ENCODE peak calls at places on chromosomes 11 and 22, in five cellular contexts. Y, O, Q, W and L are unnamed samples. For H3K4me1, the result is how much of the 10 kb centered on the place peaks cover.

GRCh38 chr11:132549001-132549400 is 983.3 kb downstream of the OPCML start:
- DNase-seq in Q (no peak), O (no peak), W (no peak), Y (no peak), L (no peak)

GRCh38 chr11:8028766-8029165 is 41.6 kb downstream of the EIF3F start:
- DNase-seq in O (no peak), Y (no peak), Q (peak), W (no peak), L (no peak)

GRCh38 chr22:35719212-35719869 is 1.7 kb downstream of the APOL5 start:
- DNase-seq in W (no peak), O (no peak), Q (no peak), Y (no peak), L (no peak)

GRCh38 chr11:20008870-20009644 is 151.2 kb downstream of the DBX1 start:
- DNase-seq in W (no peak), Y (no peak), Q (no peak), O (no peak), L (no peak)

GRCh38 chr11:116062526-116063171 is 558.4 kb upstream of the CADM1 start:
- DNase-seq in Q (no peak), Y (no peak), W (no peak), O (no peak), L (no peak)

GRCh38 chr11:12789574-12789973 is 115.4 kb downstream of the TEAD1 start:
- DNase-seq in Y (no peak), W (no peak), Q (no peak), O (no peak), L (no peak)

GRCh38 chr11:28730336-28730735 is 622.1 kb downstream of the METTL15 start:
- DNase-seq in O (no peak), Y (no peak), Q (no peak), W (no peak), L (no peak)

GRCh38 chr11:75383246-75383645 is 16.1 kb upstream of the RPS3 start:
- DNase-seq in O (no peak), Q (no peak), Y (peak), W (no peak), L (no peak)

GRCh38 chr11:100930185-100930778 is 199.3 kb downstream of the PGR start:
- DNase-seq in W (no peak), Y (peak), O (no peak), Q (no peak), L (no peak)

GRCh38 chr11:112795142-112795815 is 165.9 kb upstream of the NCAM1 start:
- DNase-seq in Q (no peak), O (no peak), W (no peak), Y (peak), L (no peak)

GRCh38 chr11:3891751-3892150 is 36.3 kb downstream of the STIM1 start:
- DNase-seq in W (no peak), Y (no peak), Q (no peak), O (no peak), L (no peak)

DNA sequence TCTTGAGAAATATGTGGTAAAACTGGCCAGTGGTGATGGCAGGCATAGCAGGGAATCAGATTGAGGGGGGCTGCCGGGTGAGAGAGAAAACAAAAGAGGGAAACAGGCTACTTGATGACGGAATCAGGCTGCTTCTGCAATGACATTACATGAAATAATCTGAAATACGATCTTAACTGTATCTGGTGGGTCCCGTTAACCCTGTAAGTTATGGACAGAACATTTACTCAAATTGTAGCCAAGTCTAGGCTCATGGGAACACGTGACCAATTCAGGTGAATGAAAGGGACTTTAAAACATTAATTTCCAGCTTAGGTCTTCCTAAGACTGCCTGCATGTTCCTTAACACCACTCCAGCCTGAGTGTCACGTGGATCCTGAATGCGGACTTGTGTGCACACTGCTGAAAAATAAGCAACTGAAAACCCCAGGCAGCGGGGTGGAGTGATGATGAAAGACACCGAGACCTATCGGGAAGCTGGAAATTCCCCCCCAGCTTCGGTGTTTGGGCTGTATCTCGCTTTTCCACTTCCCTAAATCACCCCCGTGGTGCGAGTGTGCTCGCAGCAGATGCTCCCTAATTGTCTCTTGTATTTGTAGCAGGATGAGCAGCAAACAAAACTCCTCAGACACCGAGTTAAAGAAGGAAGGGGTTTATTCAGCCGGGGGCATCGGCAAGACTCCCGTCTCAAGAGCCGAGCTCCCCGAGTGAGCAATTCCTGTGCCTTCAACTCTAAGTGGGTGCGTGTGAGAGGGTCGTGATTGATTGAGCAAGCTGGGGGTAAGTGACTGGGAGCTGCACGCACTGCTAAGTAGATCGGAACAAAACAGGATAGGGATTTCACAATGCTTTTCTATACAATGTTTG is 145.0 kb upstream of the GRK3 start:
- DNase-seq in W (peak), Q (peak), Y (no peak), O (no peak), L (no peak)
- H3K4me3 ChIP-seq in W (no peak), Q (no peak), Y (no peak), O (no peak), L (peak)

DNA sequence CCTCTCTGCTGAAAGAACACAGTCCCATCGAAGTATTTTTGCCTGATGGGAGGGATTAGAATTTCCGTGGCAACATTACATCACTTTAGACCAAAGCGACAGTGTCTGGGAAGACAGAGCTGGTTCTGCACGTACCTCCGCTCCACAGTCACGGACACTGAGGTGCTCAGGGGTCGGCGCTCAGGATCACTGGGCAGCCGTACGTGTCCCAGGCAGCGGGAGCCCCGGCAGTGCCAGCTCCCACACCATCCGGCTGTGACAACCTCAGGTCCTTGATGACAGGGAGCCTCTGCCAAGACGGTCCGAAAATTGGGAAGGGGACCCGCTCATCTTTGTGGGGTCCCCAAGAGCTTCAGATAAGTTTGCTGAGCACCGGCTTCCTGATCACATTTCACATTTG is 61.8 kb upstream of the LINC01488 start:
- DNase-seq in Q (no peak), Y (no peak), W (no peak), O (no peak), L (no peak)
- H3K4me1 ChIP-seq in Q (under half), Y (under half), W (half or more), O (under half), L (under half)

GRCh38 chr11:117080370-117080769 is 17.9 kb downstream of the SIK3 start:
- DNase-seq in O (no peak), Y (no peak), Q (no peak), W (no peak), L (no peak)

GRCh38 chr11:117084992-117085391 is 13.2 kb downstream of the SIK3 start:
- DNase-seq in Y (no peak), O (no peak), W (peak), Q (no peak), L (no peak)

GRCh38 chr11:117087446-117087845 is 10.8 kb downstream of the SIK3 start:
- DNase-seq in O (no peak), Y (no peak), Q (no peak), W (no peak), L (no peak)

GRCh38 chr11:117081908-117082307 is 16.3 kb downstream of the SIK3 start:
- DNase-seq in Y (no peak), W (no peak), Q (no peak), O (no peak), L (no peak)

GRCh38 chr11:117083011-117083940 is 15.0 kb downstream of the SIK3 start:
- DNase-seq in W (no peak), Y (no peak), O (no peak), Q (no peak), L (no peak)
- H3K27ac ChIP-seq in W (no peak), Y (no peak), O (peak), Q (no peak), L (no peak)

DNA sequence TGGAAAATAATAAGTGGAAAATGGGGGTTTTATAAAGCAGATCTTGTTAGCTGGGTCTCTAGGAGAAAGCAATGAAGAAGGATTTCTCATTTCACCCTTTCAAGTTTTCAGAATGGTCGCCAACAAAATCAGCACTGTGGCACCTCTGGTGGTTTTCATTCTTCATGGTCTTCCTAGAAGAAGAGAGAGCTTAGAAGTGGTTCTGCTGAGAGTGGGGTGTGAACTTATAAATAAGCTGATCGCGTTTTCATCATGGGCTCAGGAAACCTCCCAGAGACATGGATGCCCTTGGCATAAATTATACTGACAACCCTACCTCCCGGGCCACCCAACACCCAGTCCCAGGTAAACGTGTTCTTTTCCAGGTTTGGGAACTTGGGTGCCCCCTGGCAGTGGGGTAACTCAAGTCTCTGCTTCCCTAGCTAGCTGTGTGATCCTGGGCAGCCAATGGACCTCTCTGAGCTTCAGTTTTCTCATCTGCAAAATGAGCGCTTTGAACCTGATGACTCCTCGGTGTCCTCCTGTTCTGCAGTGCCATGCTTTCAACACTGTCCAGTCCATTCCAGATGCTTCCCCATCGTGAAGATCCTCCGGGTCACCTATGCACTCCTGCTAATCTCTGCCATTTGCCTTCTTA is 72.6 kb upstream of the GRAMD1B start:
- DNase-seq in O (no peak), Q (no peak), Y (no peak), W (no peak), L (no peak)
- H3K4me3 ChIP-seq in O (no peak), Q (no peak), Y (peak), W (no peak), L (peak)

GRCh38 chr11:119338946-119339580 is 1.6 kb downstream of the C1QTNF5 start:
- DNase-seq in W (no peak), Q (no peak), Y (no peak), O (no peak), L (no peak)
- H3K4me1 ChIP-seq in W (half or more), Q (under half), Y (under half), O (under half), L (under half)

GRCh38 chr11:42555197-42555596 is 756.6 kb upstream of the API5 start:
- DNase-seq in W (no peak), Q (no peak), O (no peak), Y (no peak), L (no peak)
- H3K27ac ChIP-seq in W (no peak), Q (no peak), O (no peak), Y (no peak), L (no peak)